ENCODE peak calls at places on chromosomes 1 and 21, in eight cellular contexts. One of them, this sample, is unnamed.

GRCh38 chr1:31714442-31715096 is 10.8 kb upstream of the COL16A1 start:
- DNase-seq in NT2/D1: peak; percentile 74
- DNase-seq in CD4-positive, CD25-positive, alpha-beta regulatory T cell: no peak
- DNase-seq in upper lobe of right lung: no peak
- DNase-seq in left ventricle myocardium inferior: peak; percentile 69
- DNase-seq in heart left ventricle: peak; percentile 82
- DNase-seq in GM23248: peak; percentile 86
- DNase-seq in CD4-positive, alpha-beta T cell: peak; percentile 26
- DNase-seq in this sample: peak; percentile 69

GRCh38 chr21:25871566-25871965 is 136.8 kb downstream of the GABPA start:
- DNase-seq in CD4-positive, alpha-beta T cell: no peak
- DNase-seq in NT2/D1: no peak
- DNase-seq in heart left ventricle: no peak
- DNase-seq in CD4-positive, CD25-positive, alpha-beta regulatory T cell: no peak
- DNase-seq in GM23248: no peak
- DNase-seq in left ventricle myocardium inferior: no peak
- DNase-seq in upper lobe of right lung: no peak
- DNase-seq in this sample: peak; percentile 43

GRCh38 chr1:172167801-172168596 is 252.5 kb upstream of the C1orf105 start:
- DNase-seq in CD4-positive, CD25-positive, alpha-beta regulatory T cell: no peak
- DNase-seq in left ventricle myocardium inferior: no peak
- DNase-seq in GM23248: peak; percentile 65
- DNase-seq in CD4-positive, alpha-beta T cell: no peak
- DNase-seq in upper lobe of right lung: no peak
- DNase-seq in heart left ventricle: no peak
- DNase-seq in NT2/D1: no peak
- DNase-seq in this sample: peak; percentile 60

GRCh38 chr1:13832100-13832499 is 132.1 kb downstream of the PRDM2 start:
- DNase-seq in GM23248: no peak
- DNase-seq in heart left ventricle: no peak
- DNase-seq in left ventricle myocardium inferior: no peak
- DNase-seq in CD4-positive, alpha-beta T cell: no peak
- DNase-seq in CD4-positive, CD25-positive, alpha-beta regulatory T cell: no peak
- DNase-seq in NT2/D1: no peak
- DNase-seq in upper lobe of right lung: no peak
- DNase-seq in this sample: no peak

GRCh38 chr1:51592711-51593110 is 24.2 kb upstream of the OSBPL9 start:
- DNase-seq in left ventricle myocardium inferior: no peak
- DNase-seq in NT2/D1: no peak
- DNase-seq in CD4-positive, alpha-beta T cell: no peak
- DNase-seq in upper lobe of right lung: no peak
- DNase-seq in GM23248: no peak
- DNase-seq in CD4-positive, CD25-positive, alpha-beta regulatory T cell: no peak
- DNase-seq in heart left ventricle: no peak
- DNase-seq in this sample: no peak

GRCh38 chr1:92538413-92539061 is 51.8 kb upstream of the GFI1 start:
- DNase-seq in heart left ventricle: no peak
- DNase-seq in CD4-positive, CD25-positive, alpha-beta regulatory T cell: no peak
- DNase-seq in GM23248: peak; percentile 37
- DNase-seq in CD4-positive, alpha-beta T cell: no peak
- DNase-seq in left ventricle myocardium inferior: no peak
- DNase-seq in NT2/D1: no peak
- DNase-seq in upper lobe of right lung: no peak
- DNase-seq in this sample: no peak

GRCh38 chr1:240027059-240027462 is 64.6 kb upstream of the FMN2 start:
- DNase-seq in left ventricle myocardium inferior: no peak
- DNase-seq in upper lobe of right lung: no peak
- DNase-seq in CD4-positive, CD25-positive, alpha-beta regulatory T cell: no peak
- DNase-seq in CD4-positive, alpha-beta T cell: no peak
- DNase-seq in heart left ventricle: no peak
- DNase-seq in GM23248: peak; percentile 84
- DNase-seq in NT2/D1: peak; percentile 54
- DNase-seq in this sample: peak; percentile 51

GRCh38 chr1:19765623-19766022 is 34.1 kb downstream of the TMCO4 start:
- DNase-seq in CD4-positive, CD25-positive, alpha-beta regulatory T cell: no peak
- DNase-seq in CD4-positive, alpha-beta T cell: no peak
- DNase-seq in NT2/D1: no peak
- DNase-seq in heart left ventricle: no peak
- DNase-seq in left ventricle myocardium inferior: no peak
- DNase-seq in upper lobe of right lung: no peak
- DNase-seq in GM23248: peak; percentile 97
- DNase-seq in this sample: peak; percentile 99

GRCh38 chr1:169113613-169114119 is 7.2 kb downstream of the ATP1B1 start:
- DNase-seq in heart left ventricle: no peak
- DNase-seq in NT2/D1: peak; percentile 47
- DNase-seq in upper lobe of right lung: no peak
- DNase-seq in GM23248: peak; percentile 90
- DNase-seq in left ventricle myocardium inferior: no peak
- DNase-seq in CD4-positive, CD25-positive, alpha-beta regulatory T cell: no peak
- DNase-seq in CD4-positive, alpha-beta T cell: no peak
- DNase-seq in this sample: peak; percentile 17

GRCh38 chr1:34924759-34925555 is 4.5 kb downstream of the DLGAP3 start:
- DNase-seq in left ventricle myocardium inferior: peak; percentile 56
- DNase-seq in upper lobe of right lung: peak; percentile 80
- DNase-seq in GM23248: peak; percentile 83
- DNase-seq in heart left ventricle: peak; percentile 67
- DNase-seq in CD4-positive, alpha-beta T cell: peak; percentile 42
- DNase-seq in CD4-positive, CD25-positive, alpha-beta regulatory T cell: no peak
- DNase-seq in NT2/D1: peak; percentile 55
- DNase-seq in this sample: peak; percentile 81

GRCh38 chr1:45842786-45843185 is 39.4 kb downstream of the MAST2 start:
- DNase-seq in GM23248: no peak
- DNase-seq in upper lobe of right lung: no peak
- DNase-seq in NT2/D1: no peak
- DNase-seq in left ventricle myocardium inferior: no peak
- DNase-seq in CD4-positive, CD25-positive, alpha-beta regulatory T cell: no peak
- DNase-seq in heart left ventricle: no peak
- DNase-seq in CD4-positive, alpha-beta T cell: no peak
- DNase-seq in this sample: no peak

GRCh38 chr1:9078035-9078948 is 8.9 kb upstream of the SLC2A5 start:
- DNase-seq in heart left ventricle: no peak
- DNase-seq in left ventricle myocardium inferior: no peak
- DNase-seq in upper lobe of right lung: no peak
- DNase-seq in GM23248: peak; percentile 31
- DNase-seq in CD4-positive, alpha-beta T cell: no peak
- DNase-seq in NT2/D1: no peak
- DNase-seq in CD4-positive, CD25-positive, alpha-beta regulatory T cell: no peak
- DNase-seq in this sample: no peak

GRCh38 chr1:67937651-67938050 is 104.4 kb upstream of the GNG12 start:
- DNase-seq in CD4-positive, alpha-beta T cell: no peak
- DNase-seq in GM23248: peak; percentile 66
- DNase-seq in heart left ventricle: no peak
- DNase-seq in NT2/D1: no peak
- DNase-seq in left ventricle myocardium inferior: no peak
- DNase-seq in CD4-positive, CD25-positive, alpha-beta regulatory T cell: no peak
- DNase-seq in upper lobe of right lung: no peak
- DNase-seq in this sample: no peak

GRCh38 chr1:244234009-244234643 is 183.0 kb downstream of the ZBTB18 start:
- DNase-seq in heart left ventricle: no peak
- DNase-seq in left ventricle myocardium inferior: no peak
- DNase-seq in upper lobe of right lung: no peak
- DNase-seq in GM23248: no peak
- DNase-seq in NT2/D1: no peak
- DNase-seq in CD4-positive, CD25-positive, alpha-beta regulatory T cell: no peak
- DNase-seq in CD4-positive, alpha-beta T cell: no peak
- DNase-seq in this sample: peak; percentile 58

GRCh38 chr1:234398849-234399381 is 25.7 kb downstream of the COA6 start:
- DNase-seq in heart left ventricle: no peak
- DNase-seq in NT2/D1: no peak
- DNase-seq in GM23248: peak; percentile 79
- DNase-seq in left ventricle myocardium inferior: no peak
- DNase-seq in CD4-positive, CD25-positive, alpha-beta regulatory T cell: no peak
- DNase-seq in CD4-positive, alpha-beta T cell: no peak
- DNase-seq in upper lobe of right lung: no peak
- DNase-seq in this sample: no peak

GRCh38 chr1:227587968-227588367 is 24.6 kb downstream of the ZNF678 start:
- DNase-seq in heart left ventricle: no peak
- DNase-seq in CD4-positive, CD25-positive, alpha-beta regulatory T cell: no peak
- DNase-seq in CD4-positive, alpha-beta T cell: no peak
- DNase-seq in GM23248: no peak
- DNase-seq in NT2/D1: no peak
- DNase-seq in upper lobe of right lung: no peak
- DNase-seq in left ventricle myocardium inferior: no peak
- DNase-seq in this sample: no peak
- H3K9me3 ChIP-seq in heart left ventricle: peaks cover 6% of the 10 kb centered on the region
- H3K9me3 ChIP-seq in CD4-positive, CD25-positive, alpha-beta regulatory T cell: peaks cover 21% of the 10 kb centered on the region
- H3K9me3 ChIP-seq in CD4-positive, alpha-beta T cell: peaks cover 41% of the 10 kb centered on the region
- H3K9me3 ChIP-seq in GM23248: no peaks in the 10 kb centered on the region
- H3K9me3 ChIP-seq in NT2/D1: peaks cover 20% of the 10 kb centered on the region
- H3K9me3 ChIP-seq in upper lobe of right lung: peaks cover 3% of the 10 kb centered on the region
- H3K9me3 ChIP-seq in left ventricle myocardium inferior: peaks cover 42% of the 10 kb centered on the region
- H3K9me3 ChIP-seq in this sample: peaks cover 22% of the 10 kb centered on the region

DNA sequence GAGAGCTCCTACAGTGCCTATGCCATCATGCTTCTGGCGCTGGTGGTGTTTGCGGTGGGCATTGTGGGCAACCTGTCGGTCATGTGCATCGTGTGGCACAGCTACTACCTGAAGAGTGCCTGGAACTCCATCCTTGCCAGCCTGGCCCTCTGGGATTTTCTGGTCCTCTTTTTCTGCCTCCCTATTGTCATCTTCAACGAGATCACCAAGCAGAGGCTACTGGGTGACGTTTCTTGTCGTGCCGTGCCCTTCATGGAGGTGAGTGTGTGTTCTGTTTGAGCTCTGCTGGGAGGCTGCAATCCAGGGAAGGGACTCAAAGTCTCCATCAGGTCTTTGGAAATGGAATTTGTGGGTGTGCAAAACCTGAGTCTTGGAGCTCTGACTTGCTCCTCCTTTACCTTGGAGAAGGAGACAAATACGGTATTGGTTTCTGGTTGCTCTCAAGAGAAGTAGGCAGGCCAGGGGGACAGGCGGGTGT is 658 bp downstream of the GPR37L1 start:
- DNase-seq in CD4-positive, alpha-beta T cell: no peak
- DNase-seq in left ventricle myocardium inferior: no peak
- DNase-seq in upper lobe of right lung: no peak
- DNase-seq in CD4-positive, CD25-positive, alpha-beta regulatory T cell: no peak
- DNase-seq in NT2/D1: no peak
- DNase-seq in GM23248: no peak
- DNase-seq in heart left ventricle: no peak
- DNase-seq in this sample: no peak
- H3K27me3 ChIP-seq in CD4-positive, alpha-beta T cell: no peaks in the 10 kb centered on the region
- H3K27me3 ChIP-seq in left ventricle myocardium inferior: no peaks in the 10 kb centered on the region
- H3K27me3 ChIP-seq in upper lobe of right lung: no peaks in the 10 kb centered on the region
- H3K27me3 ChIP-seq in CD4-positive, CD25-positive, alpha-beta regulatory T cell: no peaks in the 10 kb centered on the region
- H3K27me3 ChIP-seq in NT2/D1: no peaks in the 10 kb centered on the region
- H3K27me3 ChIP-seq in GM23248: no peaks in the 10 kb centered on the region
- H3K27me3 ChIP-seq in heart left ventricle: no peaks in the 10 kb centered on the region
- H3K27me3 ChIP-seq in this sample: peaks cover 8% of the 10 kb centered on the region

DNA sequence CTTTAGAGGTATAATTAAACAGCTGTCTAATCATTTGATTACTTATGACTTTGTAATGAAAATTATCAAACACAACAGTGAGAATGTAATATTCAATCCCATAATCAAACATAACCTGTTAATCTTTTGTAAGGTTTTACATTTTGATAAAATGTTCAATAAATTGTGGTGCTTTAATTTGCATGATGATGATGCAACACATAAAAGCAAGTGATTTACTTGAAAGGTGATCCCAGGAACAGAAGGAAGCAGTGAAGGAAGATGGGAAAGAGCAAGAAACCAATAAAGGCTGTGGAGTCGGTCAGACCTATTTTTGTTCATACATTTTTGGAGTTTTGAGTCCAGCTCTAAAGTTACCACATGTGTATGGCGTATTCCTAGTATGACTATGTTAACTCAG is 29.6 kb downstream of the ZNF695 start:
- DNase-seq in heart left ventricle: no peak
- DNase-seq in left ventricle myocardium inferior: no peak
- DNase-seq in upper lobe of right lung: no peak
- DNase-seq in CD4-positive, alpha-beta T cell: no peak
- DNase-seq in CD4-positive, CD25-positive, alpha-beta regulatory T cell: no peak
- DNase-seq in GM23248: no peak
- DNase-seq in NT2/D1: no peak
- DNase-seq in this sample: no peak
- H3K9me3 ChIP-seq in heart left ventricle: peaks cover 3% of the 10 kb centered on the region
- H3K9me3 ChIP-seq in left ventricle myocardium inferior: peaks cover 71% of the 10 kb centered on the region
- H3K9me3 ChIP-seq in upper lobe of right lung: peaks cover 17% of the 10 kb centered on the region
- H3K9me3 ChIP-seq in CD4-positive, alpha-beta T cell: peaks cover 16% of the 10 kb centered on the region
- H3K9me3 ChIP-seq in CD4-positive, CD25-positive, alpha-beta regulatory T cell: peaks cover 14% of the 10 kb centered on the region
- H3K9me3 ChIP-seq in GM23248: peaks cover 4% of the 10 kb centered on the region
- H3K9me3 ChIP-seq in NT2/D1: peaks cover 93% of the 10 kb centered on the region
- H3K9me3 ChIP-seq in this sample: peaks cover 20% of the 10 kb centered on the region

DNA sequence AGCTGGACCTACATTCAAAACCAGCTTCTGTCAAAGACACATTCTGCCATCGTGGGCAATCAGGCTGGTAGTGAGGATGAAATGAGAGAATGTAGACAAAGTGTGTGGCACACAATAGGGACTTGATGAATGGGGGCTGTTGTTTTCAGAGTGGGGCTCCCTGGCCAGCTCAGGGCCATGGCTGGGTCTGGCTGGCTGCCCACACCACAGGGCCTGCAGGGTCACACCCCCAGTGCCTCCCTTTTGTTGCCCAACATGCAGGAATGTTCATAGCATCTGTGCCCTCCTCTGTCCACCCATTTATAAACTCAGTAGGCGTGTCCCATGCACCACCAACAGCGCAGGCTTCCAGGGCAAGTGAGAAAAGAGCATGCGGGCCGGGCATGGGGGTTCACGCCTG is 20.8 kb upstream of the ECE1 start:
- DNase-seq in GM23248: no peak
- DNase-seq in CD4-positive, CD25-positive, alpha-beta regulatory T cell: no peak
- DNase-seq in upper lobe of right lung: no peak
- DNase-seq in CD4-positive, alpha-beta T cell: no peak
- DNase-seq in NT2/D1: no peak
- DNase-seq in left ventricle myocardium inferior: no peak
- DNase-seq in heart left ventricle: no peak
- DNase-seq in this sample: peak; percentile 66
- H3K27me3 ChIP-seq in GM23248: no peaks in the 10 kb centered on the region
- H3K27me3 ChIP-seq in CD4-positive, CD25-positive, alpha-beta regulatory T cell: no peaks in the 10 kb centered on the region
- H3K27me3 ChIP-seq in upper lobe of right lung: no peaks in the 10 kb centered on the region
- H3K27me3 ChIP-seq in CD4-positive, alpha-beta T cell: no peaks in the 10 kb centered on the region
- H3K27me3 ChIP-seq in NT2/D1: no peaks in the 10 kb centered on the region
- H3K27me3 ChIP-seq in left ventricle myocardium inferior: no peaks in the 10 kb centered on the region
- H3K27me3 ChIP-seq in heart left ventricle: no peaks in the 10 kb centered on the region
- H3K27me3 ChIP-seq in this sample: no peaks in the 10 kb centered on the region

DNA sequence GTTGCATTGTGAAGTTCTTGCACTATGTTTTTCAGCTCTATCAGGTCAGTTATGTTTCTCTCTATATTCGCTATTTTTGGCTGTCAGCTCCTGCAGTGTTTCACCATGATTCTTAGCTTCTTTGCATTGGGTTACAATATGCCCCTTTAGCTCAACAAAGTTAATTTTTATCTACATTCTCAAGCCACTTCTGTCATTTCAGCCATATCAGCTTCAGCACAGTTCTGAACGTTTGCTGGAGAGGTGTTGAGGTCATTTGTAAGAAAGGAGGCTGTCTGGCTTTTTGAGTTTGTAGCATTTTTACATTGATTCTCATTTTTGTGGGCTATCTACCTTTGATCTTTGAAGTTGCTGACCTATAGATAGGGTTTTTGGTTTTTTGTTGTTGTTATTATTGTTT is 573.2 kb upstream of the RGS18 start:
- DNase-seq in CD4-positive, alpha-beta T cell: no peak
- DNase-seq in left ventricle myocardium inferior: no peak
- DNase-seq in upper lobe of right lung: no peak
- DNase-seq in heart left ventricle: no peak
- DNase-seq in GM23248: no peak
- DNase-seq in NT2/D1: no peak
- DNase-seq in CD4-positive, CD25-positive, alpha-beta regulatory T cell: no peak
- DNase-seq in this sample: no peak
- H3K9me3 ChIP-seq in CD4-positive, alpha-beta T cell: no peaks in the 10 kb centered on the region
- H3K9me3 ChIP-seq in left ventricle myocardium inferior: peaks cover 11% of the 10 kb centered on the region
- H3K9me3 ChIP-seq in upper lobe of right lung: no peaks in the 10 kb centered on the region
- H3K9me3 ChIP-seq in heart left ventricle: peaks cover 3% of the 10 kb centered on the region
- H3K9me3 ChIP-seq in GM23248: no peaks in the 10 kb centered on the region
- H3K9me3 ChIP-seq in NT2/D1: no peaks in the 10 kb centered on the region
- H3K9me3 ChIP-seq in CD4-positive, CD25-positive, alpha-beta regulatory T cell: no peaks in the 10 kb centered on the region
- H3K9me3 ChIP-seq in this sample: no peaks in the 10 kb centered on the region

This sample was measured in SJCRH30.